ENCODE peak calls at places on chromosome 6, in five cellular contexts. I is H1, D is ascending aorta, S is HFFc6, O is RWPE1. C is an unnamed sample.

GRCh38 chr6:40315055-40315454 is 272.1 kb downstream of the LRFN2 start:
- DNase-seq in I (no peak), D (no peak), S (no peak), O (no peak), C (no peak)

GRCh38 chr6:13243033-13243432 is 85.3 kb downstream of the TBC1D7 start:
- DNase-seq in I (no peak), D (no peak), S (peak), O (no peak), C (no peak)

GRCh38 chr6:156876302-156876701 is 99.1 kb downstream of the ARID1B start:
- DNase-seq in I (peak), D (no peak), S (no peak), O (no peak), C (peak)

GRCh38 chr6:74408844-74409243 is 712.8 kb downstream of the CD109 start:
- DNase-seq in I (no peak), D (no peak), S (no peak), O (no peak), C (no peak)

GRCh38 chr6:119871520-119871919 is 522.0 kb upstream of the MAN1A1 start:
- DNase-seq in I (no peak), D (no peak), S (no peak), O (no peak), C (no peak)

GRCh38 chr6:139879823-139880356 is 505.4 kb upstream of the CITED2 start:
- DNase-seq in I (no peak), D (no peak), S (no peak), O (no peak), C (no peak)

GRCh38 chr6:33199687-33200233 is 705 bp downstream of the RXRB start:
- DNase-seq in I (no peak), D (peak), S (no peak), O (peak), C (peak)

GRCh38 chr6:127342296-127342945 is 988 bp downstream of the ECHDC1 start:
- DNase-seq in I (no peak), D (no peak), S (peak), O (no peak), C (peak)

GRCh38 chr6:55456016-55456415 is 123.0 kb downstream of the HMGCLL1 start:
- DNase-seq in I (no peak), D (no peak), S (no peak), O (no peak), C (no peak)

GRCh38 chr6:41209547-41209951 is 8.6 kb upstream of the TREML2 start:
- DNase-seq in I (peak), D (no peak), S (no peak), O (no peak), C (no peak)

GRCh38 chr6:31666337-31666960 is 569 bp downstream of the CSNK2B start:
- DNase-seq in I (no peak), D (no peak), S (no peak), O (no peak), C (no peak)

GRCh38 chr6:56954389-56955170 is at the start of gene BEND6:
- DNase-seq in I (peak), D (peak), S (peak), O (peak), C (peak)

GRCh38 chr6:108118791-108119211 is 44.3 kb upstream of the OSTM1 start:
- DNase-seq in I (no peak), D (no peak), S (no peak), O (no peak), C (no peak)

GRCh38 chr6:79072640-79073181 is 5.3 kb downstream of the PHIP start:
- DNase-seq in I (no peak), D (no peak), S (no peak), O (no peak), C (no peak)

GRCh38 chr6:42369568-42369967 is 82.2 kb downstream of the TRERF1 start:
- DNase-seq in I (no peak), D (no peak), S (no peak), O (peak), C (peak)

GRCh38 chr6:140546640-140547039 is 1172.2 kb upstream of the CITED2 start:
- DNase-seq in I (no peak), D (no peak), S (peak), O (no peak), C (no peak)

GRCh38 chr6:106192824-106193223 is 106.7 kb downstream of the PRDM1 start:
- DNase-seq in I (no peak), D (no peak), S (peak), O (no peak), C (no peak)

GRCh38 chr6:145139451-145139850 is 595.9 kb downstream of the EPM2A start:
- DNase-seq in I (no peak), D (no peak), S (no peak), O (no peak), C (peak)

GRCh38 chr6:5302220-5302946 is 41.1 kb downstream of the FARS2 start:
- DNase-seq in I (no peak), D (no peak), S (no peak), O (no peak), C (no peak)

GRCh38 chr6:149895702-149896310 is 2.1 kb downstream of the RAET1E start:
- DNase-seq in I (no peak), D (peak), S (peak), O (no peak), C (peak)

GRCh38 chr6:166005401-166005845 is 162.2 kb downstream of the TBXT start:
- DNase-seq in I (no peak), D (no peak), S (no peak), O (peak), C (peak)

GRCh38 chr6:100153656-100154055 is 159.6 kb upstream of the MCHR2 start:
- DNase-seq in I (no peak), D (no peak), S (no peak), O (no peak), C (no peak)

GRCh38 chr6:126307859-126308258 is 32.1 kb upstream of the CENPW start:
- DNase-seq in I (no peak), D (no peak), S (peak), O (peak), C (peak)

GRCh38 chr6:7073082-7073783 is 34.5 kb upstream of the RREB1 start:
- DNase-seq in I (no peak), D (no peak), S (no peak), O (no peak), C (peak)

GRCh38 chr6:170438861-170439260 is 114.2 kb downstream of the PSMB1 start:
- DNase-seq in I (no peak), D (peak), S (no peak), O (no peak), C (no peak)

GRCh38 chr6:170440437-170440836 is 112.7 kb downstream of the PSMB1 start:
- DNase-seq in I (no peak), D (peak), S (no peak), O (no peak), C (no peak)

GRCh38 chr6:170439366-170440351 is 113.4 kb downstream of the PSMB1 start:
- DNase-seq in I (no peak), D (peak), S (peak), O (no peak), C (no peak)

GRCh38 chr6:170437719-170438401 is 115.2 kb downstream of the PSMB1 start:
- DNase-seq in I (no peak), D (peak), S (no peak), O (no peak), C (no peak)

DNA sequence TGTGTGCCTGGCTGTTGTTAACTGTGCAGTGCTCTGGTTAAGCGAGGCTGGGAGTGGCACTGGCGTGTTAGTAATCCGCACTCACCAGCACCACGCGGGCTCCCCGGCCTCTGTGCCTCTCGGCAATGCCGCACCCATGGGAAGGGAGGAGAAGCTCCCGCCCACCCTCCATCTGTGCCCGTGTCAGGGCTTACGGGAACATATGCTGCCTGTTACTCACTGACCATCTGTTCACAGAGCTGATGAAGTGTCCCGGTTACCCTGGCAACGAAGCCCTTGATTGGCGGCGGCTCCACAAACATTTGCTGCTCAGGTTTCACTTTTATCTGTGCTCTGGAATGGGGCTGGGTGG is 114.7 kb downstream of the PSMB1 start:
- DNase-seq in I (peak), D (peak), S (peak), O (peak), C (peak)
- TF ChIP-seq CTCF in I (no peak), D (no peak), S (no peak), O (no peak), C (no peak)

DNA sequence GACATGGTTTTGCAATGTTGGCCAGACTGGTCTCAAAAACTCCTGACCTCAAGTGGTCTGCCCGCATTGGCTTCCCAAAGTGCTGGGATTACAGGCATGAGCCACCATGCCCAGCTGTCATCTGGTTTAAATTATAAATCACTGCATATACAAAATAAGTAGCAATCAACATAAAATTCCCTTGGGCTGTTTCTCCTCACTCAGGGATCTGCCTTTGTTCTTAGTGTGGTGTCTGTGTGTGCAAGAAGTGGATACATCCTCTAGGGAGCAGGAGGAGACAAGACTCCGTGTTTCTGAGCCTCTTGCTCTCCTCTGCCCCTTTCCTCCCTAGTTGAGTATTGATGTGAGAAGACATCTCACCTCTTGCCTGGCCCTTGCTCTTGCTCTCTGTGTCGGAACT is 65.2 kb upstream of the ADGRF4 start:
- DNase-seq in I (no peak), D (no peak), S (no peak), O (peak), C (peak)
- TF ChIP-seq CTCF in I (no peak), D (no peak), S (no peak), O (no peak), C (no peak)

GRCh38 chr6:44100088-44100550 is 27.1 kb downstream of the MRPL14 start:
- DNase-seq in I (no peak), D (no peak), S (peak), O (no peak), C (peak)
- TF ChIP-seq CTCF in I (peak), D (peak), S (peak), O (peak), C (peak)

DNA sequence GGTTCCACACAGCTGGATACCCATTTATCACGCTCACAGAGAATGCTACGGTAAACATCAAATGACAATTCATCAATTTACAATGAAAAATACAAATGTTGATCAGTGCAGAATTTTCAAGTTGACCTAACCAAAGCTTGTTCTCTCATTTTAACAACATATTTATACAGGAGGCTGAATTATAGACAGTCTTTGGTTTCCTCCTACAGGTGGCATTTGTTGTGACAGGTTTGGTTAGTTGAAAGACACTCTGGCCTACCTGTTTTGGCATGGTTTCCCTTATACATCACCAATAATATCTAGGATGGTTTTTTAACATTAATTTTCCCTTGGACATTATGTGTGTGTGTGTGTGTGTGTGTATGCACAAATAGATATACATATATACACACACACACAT is 642.5 kb upstream of the MMS22L start:
- DNase-seq in I (no peak), D (no peak), S (no peak), O (no peak), C (peak)
- TF ChIP-seq CTCF in I (no peak), D (no peak), S (no peak), O (no peak), C (no peak)